ENCODE peak calls at places on chromosomes 3 and 15, in nine cellular contexts. I is HFFc6; Z is dorsolateral prefrontal cortex; C is A549; N is RWPE2; Q is AG10803; H is MCF 10A; P is CD8-positive, alpha-beta T cell; F is tibial nerve. J is an unnamed sample.

GRCh38 chr15:89419370-89419984 is 76.9 kb downstream of the RHCG start:
- DNase-seq in I (peak; percentile 17), Z (no peak), C (peak; percentile 48), N (no peak), Q (no peak), H (peak; percentile 41), P (no peak), F (no peak), J (no peak)

GRCh38 chr3:141056716-141057115 is 5.6 kb downstream of the SPSB4 start:
- DNase-seq in I (no peak), Z (no peak), C (no peak), N (no peak), Q (no peak), H (no peak), P (no peak), F (no peak), J (no peak)

GRCh38 chr3:183802989-183803388 is 22.4 kb downstream of the MAP6D1 start:
- DNase-seq in I (no peak), Z (no peak), C (no peak), N (peak; percentile 8), Q (no peak), H (no peak), P (no peak), F (no peak), J (no peak)

GRCh38 chr3:183491923-183492848 is 63.3 kb downstream of the KLHL6 start:
- DNase-seq in I (no peak), Z (no peak), C (no peak), N (no peak), Q (no peak), H (no peak), P (no peak), F (no peak), J (no peak)

GRCh38 chr3:179037361-179037760 is 34.2 kb downstream of the ZMAT3 start:
- DNase-seq in I (peak; percentile 98), Z (peak; percentile 40), C (no peak), N (peak; percentile 77), Q (peak; percentile 93), H (peak; percentile 96), P (peak; percentile 48), F (no peak), J (no peak)

GRCh38 chr3:184636774-184637316 is 75.0 kb downstream of the MAGEF1 start:
- DNase-seq in I (peak; percentile 70), Z (no peak), C (no peak), N (no peak), Q (peak; percentile 79), H (peak; percentile 81), P (no peak), F (no peak), J (no peak)

GRCh38 chr3:100662113-100662823 is 47.0 kb upstream of the TFG start:
- DNase-seq in I (peak; percentile 29), Z (no peak), C (no peak), N (no peak), Q (no peak), H (peak; percentile 11), P (no peak), F (no peak), J (no peak)

GRCh38 chr3:177071496-177072156 is 125.7 kb downstream of the TBL1XR1 start:
- DNase-seq in I (no peak), Z (no peak), C (no peak), N (no peak), Q (no peak), H (peak; percentile 25), P (no peak), F (no peak), J (no peak)

GRCh38 chr3:88078930-88079329 is 19.9 kb downstream of the ZNF654 start:
- DNase-seq in I (no peak), Z (no peak), C (no peak), N (no peak), Q (no peak), H (no peak), P (no peak), F (no peak), J (no peak)

GRCh38 chr3:13150624-13151023 is 77.4 kb upstream of the IQSEC1 start:
- DNase-seq in I (no peak), Z (no peak), C (no peak), N (no peak), Q (no peak), H (no peak), P (no peak), F (no peak), J (no peak)

GRCh38 chr3:13452490-13453335 is 27.4 kb upstream of the HDAC11 start:
- DNase-seq in I (peak; percentile 56), Z (no peak), C (peak; percentile 55), N (no peak), Q (peak; percentile 60), H (peak; percentile 74), P (peak; percentile 49), F (peak; percentile 71), J (peak; percentile 65)

GRCh38 chr3:88418219-88418618 is 268.5 kb downstream of the C3orf38 start:
- DNase-seq in I (no peak), Z (no peak), C (no peak), N (no peak), Q (no peak), H (no peak), P (no peak), F (no peak), J (no peak)

GRCh38 chr3:157493627-157494550 is 9.3 kb downstream of the VEPH1 start:
- DNase-seq in I (peak; percentile 63), Z (no peak), C (peak; percentile 10), N (no peak), Q (peak; percentile 78), H (peak; percentile 70), P (no peak), F (no peak), J (no peak)

GRCh38 chr3:79516795-79517194 is 251.0 kb downstream of the ROBO1 start:
- DNase-seq in I (no peak), Z (no peak), C (no peak), N (no peak), Q (no peak), H (no peak), P (no peak), F (no peak), J (no peak)

GRCh38 chr3:81476652-81477051 is 284.8 kb downstream of the GBE1 start:
- DNase-seq in I (no peak), Z (no peak), C (no peak), N (no peak), Q (no peak), H (no peak), P (no peak), F (no peak), J (no peak)

GRCh38 chr3:81472600-81473362 is 288.7 kb downstream of the GBE1 start:
- DNase-seq in I (no peak), Z (no peak), C (no peak), N (no peak), Q (no peak), H (no peak), P (no peak), F (no peak), J (no peak)

GRCh38 chr3:81483046-81483445 is 278.4 kb downstream of the GBE1 start:
- DNase-seq in I (no peak), Z (no peak), C (no peak), N (no peak), Q (no peak), H (no peak), P (no peak), F (no peak), J (no peak)

DNA sequence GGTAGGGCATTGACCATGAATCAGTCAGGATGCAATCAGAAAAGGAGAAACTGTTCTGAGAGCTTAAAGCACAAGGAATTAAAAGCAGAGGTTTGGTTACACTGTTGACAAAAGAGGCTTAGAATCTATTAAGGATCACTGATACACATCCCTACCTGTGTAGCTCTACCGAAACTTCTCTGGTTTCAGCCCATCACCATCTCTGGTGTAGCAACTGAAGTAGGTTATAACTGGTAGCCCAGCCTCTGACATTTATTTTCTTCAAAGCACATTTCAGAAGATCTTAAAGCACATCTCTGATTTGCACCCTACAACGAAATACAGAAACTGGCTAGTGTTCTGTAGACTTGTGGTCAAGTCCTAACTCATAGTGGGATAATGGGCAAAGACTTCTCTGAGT is 283.7 kb downstream of the GBE1 start:
- DNase-seq in I (no peak), Z (no peak), C (no peak), N (no peak), Q (no peak), H (no peak), P (no peak), F (no peak), J (no peak)
- TF ChIP-seq CTCF in I (no peak), Z (no peak), C (no peak), N (no peak), Q (no peak), H (no peak), P (no peak), F (no peak), J (no peak)

DNA sequence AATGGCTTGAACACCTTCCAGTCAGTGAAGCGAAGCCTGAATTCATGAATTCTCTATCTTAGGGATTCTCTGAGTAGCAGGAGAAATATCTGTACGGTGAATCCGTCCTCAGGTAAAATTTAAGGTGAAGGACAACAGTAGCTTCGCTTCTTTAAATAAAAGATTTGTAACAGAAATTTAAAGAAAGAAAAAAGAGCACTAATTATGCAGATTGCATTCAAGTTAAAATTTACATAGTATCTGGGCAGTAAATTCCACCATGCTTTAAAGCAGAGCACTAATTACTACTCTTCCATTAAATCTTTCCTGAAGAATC is 282.6 kb downstream of the FGF12 start:
- DNase-seq in I (no peak), Z (no peak), C (no peak), N (no peak), Q (no peak), H (no peak), P (no peak), F (no peak), J (no peak)
- TF ChIP-seq CTCF in I (peak; percentile 44), Z (peak; percentile 8), C (no peak), N (peak; percentile 80), Q (no peak), H (no peak), P (peak; percentile 24), F (no peak), J (no peak)

DNA sequence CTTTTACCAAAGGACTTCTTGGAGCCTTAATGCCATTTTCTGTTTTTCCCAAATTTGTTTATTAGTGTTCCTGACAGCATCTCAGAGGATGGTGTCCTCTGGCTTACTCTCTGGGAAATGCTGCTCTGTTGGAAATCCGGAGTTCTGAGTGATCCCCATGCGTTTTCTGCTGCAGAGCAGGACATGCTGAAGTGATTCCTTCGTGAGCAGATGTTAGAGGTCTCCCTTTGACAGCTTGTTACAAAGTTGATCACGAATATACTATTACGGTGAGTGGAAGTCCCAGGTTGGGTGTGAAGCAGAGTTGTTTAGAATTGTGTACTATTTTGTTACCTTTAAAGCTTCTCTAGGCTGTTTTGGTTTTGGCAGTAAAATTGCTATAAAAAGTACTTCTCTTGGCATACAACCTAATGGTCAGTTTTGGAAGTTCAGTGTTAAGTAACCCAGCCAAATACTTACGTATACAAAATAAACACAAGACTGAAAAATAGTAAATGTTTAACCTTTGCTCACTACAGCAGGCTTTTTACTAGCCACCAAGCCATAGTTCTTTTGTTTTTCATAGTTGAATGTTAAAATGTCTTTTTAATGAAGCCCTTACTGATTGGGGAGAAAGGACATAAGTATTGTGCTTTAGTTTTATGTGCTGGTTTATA is 15.0 kb upstream of the GOLGA6L9 start:
- DNase-seq in I (peak; percentile 0), Z (no peak), C (peak; percentile 21), N (no peak), Q (peak; percentile 2), H (peak; percentile 0), P (no peak), F (no peak), J (no peak)
- TF ChIP-seq CTCF in I (peak; percentile 25), Z (no peak), C (no peak), N (no peak), Q (no peak), H (no peak), P (no peak), F (no peak), J (no peak)

GRCh38 chr3:40476478-40477470 is at the start of gene ZNF619:
- DNase-seq in I (peak; percentile 57), Z (peak; percentile 52), C (peak; percentile 49), N (peak; percentile 69), Q (peak; percentile 74), H (peak; percentile 80), P (peak; percentile 57), F (peak; percentile 55), J (peak; percentile 86)

GRCh38 chr3:40477671-40478070 is 749 bp downstream of the ZNF619 start:
- DNase-seq in I (no peak), Z (no peak), C (no peak), N (no peak), Q (no peak), H (peak; percentile 29), P (no peak), F (no peak), J (no peak)
- TF ChIP-seq CTCF in I (no peak), Z (no peak), C (no peak), N (no peak), Q (no peak), H (no peak), P (no peak), F (no peak), J (no peak)